ENCODE peak calls at places on chromosomes 5 and 9, in six cellular contexts. L is mesendoderm, P is IMR-90, F is H1, X is neuronal stem cell, V is H9. E is an unnamed sample. For H3K4me1, the result is how much of the 10 kb centered on the place peaks cover.

GRCh38 chr9:129436751-129437625 is 183.9 kb downstream of the C9orf50 start:
- DNase-seq in L (peak), P (peak), F (no peak), X (no peak), V (no peak), E (peak)

GRCh38 chr5:73193592-73193991 is 20.6 kb downstream of the TMEM174 start:
- DNase-seq in L (no peak), P (no peak), F (no peak), X (no peak), V (no peak), E (no peak)

GRCh38 chr9:109015026-109015280 is 1.7 kb upstream of the CTNNAL1 start:
- DNase-seq in L (no peak), P (no peak), F (no peak), X (no peak), V (no peak), E (no peak)

GRCh38 chr5:33336911-33337620 is 103.7 kb upstream of the TARS1 start:
- DNase-seq in L (no peak), P (peak), F (no peak), X (no peak), V (no peak), E (no peak)

GRCh38 chr9:92385474-92385873 is 18.9 kb downstream of the OGN start:
- DNase-seq in L (no peak), P (no peak), F (no peak), X (no peak), V (no peak), E (no peak)

GRCh38 chr5:124876983-124877382 is 130.5 kb upstream of the ZNF608 start:
- DNase-seq in L (peak), P (no peak), F (no peak), X (no peak), V (no peak), E (no peak)

GRCh38 chr5:71771191-71771590 is 52.1 kb downstream of the CARTPT start:
- DNase-seq in L (no peak), P (no peak), F (no peak), X (no peak), V (no peak), E (no peak)

GRCh38 chr5:168681556-168682183 is 102.5 kb upstream of the PANK3 start:
- DNase-seq in L (no peak), P (peak), F (no peak), X (no peak), V (peak), E (peak)

GRCh38 chr5:44336708-44337107 is 52.5 kb downstream of the FGF10 start:
- DNase-seq in L (no peak), P (no peak), F (no peak), X (no peak), V (no peak), E (no peak)

GRCh38 chr9:83966209-83966582 is 13.8 kb downstream of the HNRNPK start:
- DNase-seq in L (no peak), P (no peak), F (no peak), X (no peak), V (peak), E (no peak)

GRCh38 chr5:36305571-36306326 is 4.0 kb upstream of the RANBP3L start:
- DNase-seq in L (peak), P (peak), F (no peak), X (no peak), V (peak), E (peak)

GRCh38 chr5:180424094-180424493 is 70.1 kb upstream of the CNOT6 start:
- DNase-seq in L (no peak), P (no peak), F (no peak), X (no peak), V (no peak), E (no peak)

DNA sequence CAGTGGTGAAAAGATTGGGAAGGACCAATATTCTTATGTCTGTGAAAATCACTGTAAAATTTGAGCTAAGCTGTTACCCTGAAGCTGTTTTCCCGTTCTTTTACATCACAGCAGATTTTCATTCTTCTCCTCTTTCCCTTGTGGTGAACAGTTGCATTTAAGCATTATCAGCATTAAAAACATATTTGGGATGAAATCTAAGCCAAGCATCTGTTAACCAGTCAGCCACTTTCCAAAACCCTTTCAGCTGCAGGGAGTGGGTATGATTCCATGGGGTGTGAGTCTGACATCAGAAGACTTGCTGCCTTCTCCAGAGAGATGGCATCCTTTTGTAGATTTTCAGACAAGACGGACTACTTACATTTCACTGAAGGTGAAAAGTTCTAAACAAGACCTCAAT is 97.2 kb downstream of the TRIO start:
- DNase-seq in L (no peak), P (peak), F (no peak), X (no peak), V (no peak), E (no peak)
- H3K4me1 ChIP-seq in L (under half), P (under half), F (under half), X (under half), V (under half), E (under half)

GRCh38 chr5:140641716-140642115 is 2.5 kb downstream of the TMCO6 start:
- DNase-seq in L (no peak), P (no peak), F (no peak), X (no peak), V (no peak), E (no peak)

GRCh38 chr5:140642718-140643117 is 3.5 kb downstream of the TMCO6 start:
- DNase-seq in L (no peak), P (peak), F (no peak), X (no peak), V (no peak), E (no peak)

GRCh38 chr5:140648132-140648432 is 453 bp downstream of the IK start:
- DNase-seq in L (no peak), P (no peak), F (no peak), X (no peak), V (no peak), E (no peak)

DNA sequence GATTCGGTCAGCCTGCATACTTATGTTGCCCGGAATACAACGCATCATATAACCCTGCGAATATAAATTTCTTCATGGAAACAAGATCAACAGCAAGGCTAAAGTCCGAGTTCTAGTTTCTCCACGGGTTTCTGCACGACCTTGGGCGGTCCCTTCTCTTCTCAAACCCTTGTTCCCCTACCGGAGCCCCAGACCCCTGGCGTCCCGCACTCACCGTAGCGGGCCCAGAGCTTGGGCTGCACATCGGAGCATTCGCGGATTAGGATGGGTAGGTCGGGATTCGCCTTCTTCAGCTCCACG is 438 bp downstream of the NDUFA2 start:
- DNase-seq in L (no peak), P (no peak), F (no peak), X (no peak), V (no peak), E (no peak)
- H2BK120ac ChIP-seq in L (no peak), P (no peak), F (no peak), X (no peak), V (no peak), E (no peak)

GRCh38 chr5:150659360-150660107 is 1.5 kb upstream of the MYOZ3 start:
- DNase-seq in L (no peak), P (no peak), F (no peak), X (no peak), V (peak), E (no peak)

GRCh38 chr5:150660108-150660831 is 781 bp upstream of the MYOZ3 start:
- DNase-seq in L (no peak), P (no peak), F (no peak), X (no peak), V (peak), E (no peak)

GRCh38 chr5:150662731-150663516 is 1.9 kb downstream of the MYOZ3 start:
- DNase-seq in L (peak), P (no peak), F (no peak), X (no peak), V (no peak), E (no peak)

GRCh38 chr5:150661821-150662596 is 958 bp downstream of the MYOZ3 start:
- DNase-seq in L (no peak), P (no peak), F (no peak), X (no peak), V (no peak), E (no peak)

DNA sequence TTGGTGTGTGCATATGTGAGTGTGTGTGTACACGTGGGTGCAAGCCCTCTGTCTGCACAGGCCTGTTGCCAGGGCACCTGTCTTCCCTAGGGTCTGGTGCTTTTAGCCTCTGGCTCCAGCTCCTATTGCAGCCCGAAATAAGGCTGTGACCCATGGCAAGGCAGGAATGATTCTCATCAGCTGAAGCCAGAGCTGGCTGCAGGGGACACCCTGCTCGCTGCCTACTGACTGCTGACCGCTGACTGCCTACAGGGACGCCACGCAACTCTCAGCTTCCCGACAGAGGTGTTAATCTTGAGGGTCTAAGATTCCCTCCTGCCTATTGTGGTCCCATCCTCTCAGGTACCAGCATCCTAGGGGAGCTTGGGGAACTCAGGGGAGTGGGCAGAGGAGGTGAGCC is at the start of gene MYOZ3:
- DNase-seq in L (peak), P (no peak), F (no peak), X (no peak), V (peak), E (no peak)
- H2AK5ac ChIP-seq in L (no peak), P (peak), F (no peak), X (peak), V (no peak), E (no peak)

DNA sequence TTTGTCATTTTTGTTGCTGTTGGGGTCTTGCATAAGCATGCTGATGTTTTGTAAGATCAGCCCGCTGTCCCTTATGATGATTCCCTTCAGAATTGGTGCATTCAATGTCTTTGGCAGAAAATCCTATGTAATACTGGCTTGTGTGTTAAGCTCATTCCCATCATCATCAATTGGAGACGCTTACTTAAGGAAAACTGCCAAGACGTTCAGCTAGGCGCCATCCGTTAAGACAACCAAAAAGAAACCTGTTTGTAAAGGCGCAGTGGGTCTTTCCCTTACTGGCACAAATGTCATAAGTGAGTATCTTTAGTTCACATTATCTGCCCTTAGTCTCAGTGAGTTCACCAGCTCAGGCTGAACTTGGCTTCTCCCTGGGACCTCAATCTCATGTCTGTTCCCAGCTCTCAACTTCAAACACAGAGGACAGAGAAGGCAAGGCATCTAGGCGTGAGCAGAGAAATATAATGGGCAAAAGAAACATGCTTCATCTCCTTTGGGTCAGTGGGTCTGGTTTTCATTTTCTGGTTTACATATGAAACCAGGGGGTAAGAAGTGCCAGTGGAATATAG is 97.9 kb downstream of the EFNA5 start:
- DNase-seq in L (no peak), P (no peak), F (no peak), X (peak), V (no peak), E (no peak)
- H3K4me1 ChIP-seq in L (under half), P (under half), F (under half), X (half or more), V (under half), E (under half)